ENCODE peak calls at places on chromosomes 5 and 9, in ten cellular contexts. P is prostate gland, C is IMR-90, I is stomach, X is gastrocnemius medialis, Q is transverse colon, G is tibial nerve, E is esophagus muscularis mucosa, S is HepG2, V is sigmoid colon. R is an unnamed sample.

GRCh38 chr9:110606179-110606578 is 26.6 kb upstream of the SVEP1 start:
- DNase-seq in P (no peak), C (peak; percentile 63), I (no peak), X (no peak), Q (no peak), G (no peak), E (no peak), S (no peak), V (no peak), R (no peak)

GRCh38 chr9:33162721-33163311 is 4.3 kb downstream of the B4GALT1 start:
- DNase-seq in P (peak; percentile 90), C (peak; percentile 79), I (peak; percentile 72), X (peak; percentile 93), Q (peak; percentile 61), G (peak; percentile 80), E (no peak), S (peak; percentile 76), V (peak; percentile 90), R (peak; percentile 90)

GRCh38 chr5:57221049-57221568 is 47.2 kb downstream of the GPBP1 start:
- DNase-seq in P (peak; percentile 38), C (peak; percentile 65), I (no peak), X (no peak), Q (no peak), G (peak; percentile 80), E (no peak), S (peak; percentile 59), V (no peak), R (no peak)

GRCh38 chr9:93671030-93671358 is 94.6 kb downstream of the PHF2 start:
- DNase-seq in P (no peak), C (no peak), I (no peak), X (no peak), Q (no peak), G (no peak), E (no peak), S (no peak), V (no peak), R (peak; percentile 7)

GRCh38 chr9:127942152-127943010 is 4.7 kb upstream of the DPM2 start:
- DNase-seq in P (peak; percentile 53), C (peak; percentile 54), I (peak; percentile 73), X (peak; percentile 81), Q (peak; percentile 63), G (no peak), E (no peak), S (peak; percentile 43), V (peak; percentile 91), R (no peak)

GRCh38 chr5:107635276-107635675 is 35.5 kb downstream of the EFNA5 start:
- DNase-seq in P (no peak), C (no peak), I (no peak), X (no peak), Q (no peak), G (no peak), E (no peak), S (no peak), V (no peak), R (no peak)

GRCh38 chr9:100082786-100083185 is 16.0 kb downstream of the ERP44 start:
- DNase-seq in P (no peak), C (peak; percentile 70), I (no peak), X (no peak), Q (no peak), G (no peak), E (no peak), S (no peak), V (no peak), R (no peak)

GRCh38 chr5:98474211-98474610 is 299.3 kb upstream of the RGMB start:
- DNase-seq in P (no peak), C (no peak), I (no peak), X (no peak), Q (no peak), G (no peak), E (no peak), S (no peak), V (no peak), R (no peak)

GRCh38 chr5:100574716-100575115 is 39.5 kb downstream of the FAM174A start:
- DNase-seq in P (no peak), C (no peak), I (no peak), X (no peak), Q (no peak), G (no peak), E (no peak), S (no peak), V (no peak), R (no peak)

GRCh38 chr9:112717669-112718331 is at the start of gene INIP:
- DNase-seq in P (peak; percentile 95), C (peak; percentile 95), I (peak; percentile 96), X (peak; percentile 94), Q (peak; percentile 98), G (peak; percentile 87), E (peak; percentile 98), S (peak; percentile 95), V (peak; percentile 97), R (peak; percentile 95)
- TF ChIP-seq POLR2A in P (peak; percentile 86), C (peak; percentile 47), I (no peak), X (peak; percentile 74), Q (peak; percentile 91), G (peak; percentile 87), E (no peak), S (peak; percentile 69), V (peak; percentile 82), R (peak; percentile 60)

GRCh38 chr5:16921246-16921645 is 14.8 kb downstream of the MYO10 start:
- DNase-seq in P (no peak), C (no peak), I (no peak), X (no peak), Q (no peak), G (no peak), E (no peak), S (no peak), V (no peak), R (no peak)
- H3K4me3 ChIP-seq in P (no peak overlapping the region), C (no peak overlapping the region), I (no peak overlapping the region), X (no peak overlapping the region), Q (no peak overlapping the region), G (no peak overlapping the region), E (no peak overlapping the region), S (no peak overlapping the region), V (no peak overlapping the region), R (no peak overlapping the region)

DNA sequence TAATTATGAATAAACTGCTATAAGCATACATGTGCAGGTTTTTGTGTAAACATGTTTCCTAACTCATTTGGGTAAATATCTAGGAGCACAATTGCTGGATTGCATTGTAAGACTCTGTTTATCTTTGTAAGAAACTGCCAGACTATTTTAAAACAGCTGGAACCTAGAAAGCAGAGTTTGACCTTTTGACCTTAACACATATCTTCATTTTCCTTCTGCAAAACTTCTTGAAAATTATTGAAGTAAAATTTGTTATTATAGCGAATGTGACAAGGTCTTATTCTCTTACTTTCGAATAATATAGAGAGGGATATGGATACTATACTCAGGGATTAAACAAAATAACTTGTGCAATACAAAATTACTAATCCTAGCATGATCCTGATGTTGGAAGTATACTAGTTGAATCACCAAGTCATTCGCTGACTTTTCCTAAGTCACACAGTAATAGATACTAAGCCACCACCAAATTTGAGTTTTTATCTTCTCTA is 3.2 kb upstream of the ANXA1 start:
- DNase-seq in P (no peak), C (peak; percentile 58), I (no peak), X (no peak), Q (no peak), G (no peak), E (no peak), S (no peak), V (no peak), R (no peak)
- H3K27ac ChIP-seq in P (peak overlapping the region; percentile 75), C (peak overlapping the region; percentile 14), I (no peak overlapping the region), X (peak overlapping the region; percentile 52), Q (peak overlapping the region; percentile 74), G (peak overlapping the region; percentile 92), E (peak overlapping the region; percentile 67), S (no peak overlapping the region), V (peak overlapping the region; percentile 79), R (peak overlapping the region; percentile 68)

DNA sequence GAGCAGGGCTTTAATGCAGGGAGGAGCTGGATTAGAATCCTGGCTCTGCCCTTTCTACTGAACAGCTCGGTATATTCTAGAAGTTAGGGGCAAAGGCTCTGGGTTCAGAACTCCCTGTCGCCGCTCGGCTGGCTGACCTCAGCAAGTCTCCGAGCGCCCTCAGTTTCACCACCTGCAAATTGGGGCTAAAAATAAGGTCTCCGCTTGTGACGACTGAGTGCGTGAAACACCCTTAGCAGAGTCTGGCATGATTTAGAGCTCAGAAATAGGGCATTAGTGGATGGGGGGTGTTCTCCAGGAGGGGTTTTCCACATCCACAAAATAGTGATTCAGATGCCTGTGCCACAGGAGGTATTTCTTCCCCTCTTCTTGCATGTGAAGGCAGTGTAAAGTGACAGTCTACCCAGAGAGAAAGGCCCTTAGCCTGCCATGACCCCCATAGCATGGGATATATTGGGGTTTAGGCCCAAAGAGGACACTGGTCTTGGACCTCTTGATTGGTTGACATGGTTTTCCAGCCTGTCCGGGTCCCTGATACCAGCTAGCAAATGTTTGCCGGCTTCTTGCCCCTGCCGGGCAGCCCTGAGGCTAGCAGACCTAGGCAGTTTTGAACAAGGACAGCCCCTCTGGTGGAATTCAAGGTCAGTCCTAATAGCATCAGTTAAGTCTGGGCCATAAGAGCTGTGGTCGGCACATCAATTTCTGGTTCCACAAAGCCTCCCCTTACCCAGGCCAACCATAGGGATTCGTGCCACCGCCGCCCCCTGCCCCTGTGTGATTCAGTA is 1.4 kb downstream of the ERGIC1 start:
- DNase-seq in P (no peak), C (no peak), I (no peak), X (no peak), Q (no peak), G (no peak), E (no peak), S (no peak), V (no peak), R (no peak)
- TF ChIP-seq POLR2A in P (no peak), C (no peak), I (no peak), X (no peak), Q (no peak), G (no peak), E (no peak), S (no peak), V (no peak), R (no peak)

GRCh38 chr5:42617411-42617810 is 139.2 kb upstream of the CCDC152 start:
- DNase-seq in P (no peak), C (no peak), I (no peak), X (no peak), Q (no peak), G (no peak), E (no peak), S (no peak), V (no peak), R (no peak)

GRCh38 chr5:42620579-42621216 is 135.9 kb upstream of the CCDC152 start:
- DNase-seq in P (no peak), C (no peak), I (no peak), X (no peak), Q (no peak), G (no peak), E (no peak), S (no peak), V (no peak), R (no peak)

GRCh38 chr5:42624912-42625311 is 131.7 kb upstream of the CCDC152 start:
- DNase-seq in P (no peak), C (no peak), I (no peak), X (no peak), Q (no peak), G (no peak), E (no peak), S (no peak), V (no peak), R (no peak)

GRCh38 chr5:42621662-42622061 is 135.0 kb upstream of the CCDC152 start:
- DNase-seq in P (no peak), C (peak; percentile 7), I (no peak), X (no peak), Q (no peak), G (no peak), E (no peak), S (no peak), V (no peak), R (no peak)

DNA sequence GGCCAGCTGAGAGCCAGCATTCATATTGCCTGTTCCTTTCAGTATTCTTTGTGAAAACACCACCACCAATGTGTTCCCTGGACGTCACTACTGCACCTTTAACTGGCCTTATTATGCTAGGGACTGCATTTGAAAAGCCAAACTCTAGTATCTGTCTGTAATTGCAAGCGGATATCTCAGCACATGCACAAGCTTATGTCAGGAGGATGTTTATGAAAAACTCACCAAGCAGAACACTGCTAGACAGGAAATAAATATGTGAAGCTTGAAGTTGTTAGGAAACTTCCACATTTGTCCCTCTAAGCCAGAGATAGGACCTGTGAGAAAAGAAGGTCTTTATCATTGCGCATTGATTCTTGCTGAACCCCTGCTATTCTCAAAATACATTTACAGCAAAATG is 135.4 kb upstream of the CCDC152 start:
- DNase-seq in P (no peak), C (no peak), I (no peak), X (no peak), Q (no peak), G (no peak), E (no peak), S (no peak), V (no peak), R (no peak)
- H3K4me3 ChIP-seq in P (no peak overlapping the region), C (no peak overlapping the region), I (no peak overlapping the region), X (no peak overlapping the region), Q (no peak overlapping the region), G (no peak overlapping the region), E (no peak overlapping the region), S (no peak overlapping the region), V (no peak overlapping the region), R (no peak overlapping the region)